ENCODE peak calls at places on chromosomes 11 and 22, in four cellular contexts. D, V, I and R are unnamed samples.
A peak's percentile ranks its signal among the peaks of the same experiment; 100 is the strongest.

GRCh38 chr22:23812378-23812777 is 25.6 kb downstream of the SMARCB1 start:
- DNase-seq in D (no peak), V (no peak), I (no peak), R (no peak)

GRCh38 chr11:35815556-35816315 is 128.1 kb upstream of the LDLRAD3 start:
- DNase-seq in V (no peak), D (no peak), I (no peak), R (no peak)

GRCh38 chr11:11845066-11845465 is 3.3 kb downstream of the USP47 start:
- DNase-seq in D (no peak), V (no peak), I (no peak), R (peak; percentile 28)

GRCh38 chr22:49992921-49993648 is 19.5 kb downstream of the IL17REL start:
- DNase-seq in I (peak; percentile 54), V (peak; percentile 74), D (no peak), R (peak; percentile 84)

GRCh38 chr11:927871-928270 is 2.2 kb downstream of the AP2A2 start:
- DNase-seq in V (no peak), D (no peak), I (no peak), R (peak; percentile 48)

GRCh38 chr11:32374261-32374711 is 61.1 kb downstream of the WT1 start:
- DNase-seq in I (peak; percentile 43), V (peak; percentile 83), D (no peak), R (peak; percentile 71)

GRCh38 chr11:72580648-72580950 is 93.6 kb downstream of the PDE2A start:
- DNase-seq in D (no peak), V (no peak), I (no peak), R (no peak)

GRCh38 chr11:114108501-114109205 is 49.1 kb downstream of the ZBTB16 start:
- DNase-seq in I (no peak), V (no peak), D (no peak), R (no peak)

GRCh38 chr22:21915624-21916308 is 36.9 kb downstream of the PPM1F start:
- DNase-seq in D (no peak), I (no peak), V (no peak), R (no peak)

GRCh38 chr22:32996702-32997101 is 61.5 kb downstream of the SYN3 start:
- DNase-seq in V (no peak), D (peak; percentile 95), I (no peak), R (no peak)

GRCh38 chr22:24521791-24522245 is 26.7 kb downstream of the UPB1 start:
- DNase-seq in V (peak; percentile 89), I (no peak), D (no peak), R (peak; percentile 66)

GRCh38 chr11:92658733-92659132 is 310.7 kb upstream of the MTNR1B start:
- DNase-seq in D (no peak), I (no peak), V (no peak), R (no peak)

GRCh38 chr22:48488149-48488551 is 1339.5 kb downstream of the BRD1 start:
- DNase-seq in I (no peak), D (no peak), V (peak; percentile 34), R (no peak)

GRCh38 chr11:106399075-106399500 is 321.6 kb downstream of the AASDHPPT start:
- DNase-seq in V (no peak), I (no peak), D (no peak), R (no peak)

GRCh38 chr22:37661160-37661924 is 2.8 kb downstream of the PDXP start:
- DNase-seq in I (no peak), V (no peak), D (no peak), R (peak; percentile 35)

GRCh38 chr11:75485742-75486141 is 40.0 kb downstream of the GDPD5 start:
- DNase-seq in D (no peak), V (no peak), I (no peak), R (no peak)

GRCh38 chr11:10382518-10382917 is 72.5 kb upstream of the AMPD3 start:
- DNase-seq in D (peak; percentile 80), V (peak; percentile 81), I (no peak), R (no peak)

GRCh38 chr11:7572001-7572712 is 58.4 kb downstream of the PPFIBP2 start:
- DNase-seq in I (no peak), V (peak; percentile 40), D (no peak), R (no peak)

GRCh38 chr11:41246399-41246745 is 213.1 kb downstream of the LRRC4C start:
- DNase-seq in V (peak; percentile 23), I (no peak), D (no peak), R (no peak)

GRCh38 chr11:117412653-117413275 is 85.1 kb downstream of the CEP164 start:
- DNase-seq in I (no peak), D (no peak), V (no peak), R (no peak)

GRCh38 chr22:21641795-21642583 is at the start of gene SDF2L1:
- DNase-seq in I (peak; percentile 97), D (peak; percentile 100), V (peak; percentile 99), R (peak; percentile 99)

GRCh38 chr22:32232447-32232846 is 22.7 kb downstream of the SLC5A4 start:
- DNase-seq in I (no peak), V (no peak), D (no peak), R (no peak)

GRCh38 chr22:24176040-24176439 is 5.2 kb upstream of the SUSD2 start:
- DNase-seq in V (no peak), D (no peak), I (no peak), R (no peak)

GRCh38 chr11:124915541-124916369 is 3.3 kb upstream of the HEPN1 start:
- DNase-seq in V (no peak), I (no peak), D (no peak), R (peak; percentile 22)

GRCh38 chr11:105007463-105007862 is 15.5 kb downstream of the CASP5 start:
- DNase-seq in V (no peak), I (no peak), D (no peak), R (no peak)

GRCh38 chr22:46574438-46574992 is 37.1 kb upstream of the CELSR1 start:
- DNase-seq in D (no peak), V (no peak), I (no peak), R (no peak)

GRCh38 chr11:71241721-71242259 is 10.6 kb downstream of the SHANK2 start:
- DNase-seq in D (no peak), I (no peak), V (peak; percentile 6), R (no peak)

GRCh38 chr22:45581549-45582080 is 78.9 kb downstream of the FBLN1 start:
- DNase-seq in V (no peak), D (no peak), I (no peak), R (no peak)

GRCh38 chr11:123567466-123567865 is 87.0 kb downstream of the SCN3B start:
- DNase-seq in D (no peak), I (no peak), V (no peak), R (no peak)

GRCh38 chr22:40626826-40627225 is 9.7 kb downstream of the MRTFA start:
- DNase-seq in I (no peak), V (no peak), D (no peak), R (no peak)

GRCh38 chr11:35632301-35632700 is 14.0 kb downstream of the FJX1 start:
- DNase-seq in I (peak; percentile 27), V (no peak), D (no peak), R (no peak)

GRCh38 chr11:23021287-23021863 is 161.1 kb upstream of the CCDC179 start:
- DNase-seq in I (peak; percentile 38), D (no peak), V (no peak), R (peak; percentile 13)

GRCh38 chr11:95081412-95081811 is 8.2 kb upstream of the ENDOD1 start:
- DNase-seq in D (no peak), V (no peak), I (no peak), R (no peak)

GRCh38 chr22:45129703-45130524 is 33.8 kb upstream of the NUP50 start:
- DNase-seq in D (no peak), V (no peak), I (no peak), R (peak; percentile 71)

GRCh38 chr11:132064987-132065620 is 694.7 kb downstream of the NTM start:
- DNase-seq in I (no peak), V (no peak), D (no peak), R (no peak)

GRCh38 chr11:55895216-55895615 is 12.1 kb downstream of the TRIM51 start:
- DNase-seq in V (no peak), I (no peak), D (no peak), R (no peak)

GRCh38 chr22:40628354-40629042 is 8.0 kb downstream of the MRTFA start:
- DNase-seq in D (no peak), V (no peak), I (no peak), R (no peak)

GRCh38 chr11:26045082-26045481 is 286.8 kb upstream of the ANO3 start:
- DNase-seq in I (no peak), V (no peak), D (no peak), R (no peak)

GRCh38 chr11:75867778-75868374 is 52.9 kb downstream of the UVRAG start:
- DNase-seq in D (no peak), I (peak; percentile 47), V (no peak), R (peak; percentile 63)

DNA sequence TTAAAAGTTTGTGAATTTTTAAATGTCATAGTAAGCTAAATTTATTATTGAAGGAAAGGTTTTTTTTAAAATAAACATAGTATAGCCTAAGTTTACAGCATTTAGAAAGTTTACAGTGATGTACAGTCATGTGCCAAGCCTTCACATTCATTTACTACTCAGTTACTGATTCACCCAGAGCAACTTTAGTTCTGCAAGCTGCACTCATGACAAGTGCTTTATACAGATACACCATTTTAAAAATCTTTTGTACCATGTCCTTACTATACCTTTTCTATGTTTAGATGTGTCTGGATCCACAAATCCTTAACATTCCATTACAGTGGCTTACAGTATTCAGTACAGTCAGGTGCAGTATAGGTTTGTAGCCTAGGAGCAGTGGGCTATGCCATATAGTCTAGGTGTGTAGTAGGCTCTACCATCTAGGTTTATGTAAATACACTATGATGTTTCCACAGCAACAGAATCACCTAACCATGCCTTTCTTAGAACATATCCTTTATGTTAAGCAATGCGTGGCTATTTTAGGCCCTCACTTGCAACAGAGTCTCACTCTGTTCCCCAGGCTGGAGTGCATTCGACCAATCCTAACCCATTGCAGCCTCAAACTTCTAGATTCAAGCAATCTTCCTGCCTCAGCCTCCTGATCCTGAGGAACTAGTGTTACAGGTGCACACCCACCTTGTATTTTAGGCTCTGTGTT is 79.5 kb upstream of the SLC25A18 start:
- DNase-seq in I (no peak), V (no peak), D (no peak), R (no peak)
- TF ChIP-seq CTCF in I (no peak), V (no peak), D (no peak), R (no peak)

GRCh38 chr22:28951969-28952521 is 68.7 kb downstream of the ZNRF3 start:
- DNase-seq in I (no peak), D (no peak), V (no peak), R (no peak)
- TF ChIP-seq CTCF in I (no peak), D (peak; percentile 34), V (peak; percentile 39), R (no peak)

GRCh38 chr11:43685483-43685882 is 4.9 kb downstream of the HSD17B12 start:
- DNase-seq in D (no peak), I (no peak), V (no peak), R (no peak)
- TF ChIP-seq CTCF in D (no peak), I (no peak), V (no peak), R (no peak)

GRCh38 chr22:42684462-42685195 is 35.4 kb upstream of the CYB5R3 start:
- DNase-seq in I (no peak), D (no peak), V (no peak), R (no peak)

GRCh38 chr22:42683599-42684283 is 34.5 kb upstream of the CYB5R3 start:
- DNase-seq in I (no peak), D (no peak), V (no peak), R (no peak)

GRCh38 chr22:42688241-42688913 is 32.3 kb downstream of the A4GALT start:
- DNase-seq in D (peak; percentile 98), V (peak; percentile 77), I (peak; percentile 78), R (no peak)

GRCh38 chr22:42686756-42687491 is 33.7 kb downstream of the A4GALT start:
- DNase-seq in V (no peak), I (no peak), D (no peak), R (no peak)

GRCh38 chr22:42685941-42686666 is 34.6 kb downstream of the A4GALT start:
- DNase-seq in D (no peak), I (no peak), V (no peak), R (no peak)
- TF ChIP-seq CTCF in D (no peak), I (no peak), V (no peak), R (no peak)

GRCh38 chr11:120228794-120229384 is 11.1 kb upstream of the POU2F3 start:
- DNase-seq in V (peak; percentile 59), D (no peak), I (no peak), R (no peak)
- TF ChIP-seq CTCF in V (peak; percentile 62), D (no peak), I (peak; percentile 29), R (no peak)